ENCODE peak calls at places on chromosomes 12 and 14, in six cellular contexts. X is HCT116, W is OCI-LY7, P is MM.1S, S is GM23248, T is PC-3. N is an unnamed sample. For H3K9me2, the result is how much of the 10 kb centered on the place peaks cover.

GRCh38 chr12:51374346-51374745 is 16.9 kb downstream of the GALNT6 start:
- DNase-seq in X (no peak), W (no peak), P (no peak), S (no peak), T (no peak), N (no peak)

GRCh38 chr14:54207991-54208520 is 188.8 kb upstream of the CDKN3 start:
- DNase-seq in X (no peak), W (no peak), P (no peak), S (no peak), T (no peak), N (no peak)

GRCh38 chr12:65779091-65779642 is 45.1 kb upstream of the HMGA2 start:
- DNase-seq in X (peak), W (no peak), P (no peak), S (peak), T (peak), N (no peak)

GRCh38 chr12:93149228-93149627 is 220.1 kb upstream of the EEA1 start:
- DNase-seq in X (no peak), W (no peak), P (no peak), S (no peak), T (no peak), N (no peak)

GRCh38 chr12:118617922-118618450 is 241.6 kb downstream of the SUDS3 start:
- DNase-seq in X (no peak), W (no peak), P (no peak), S (no peak), T (no peak), N (no peak)

GRCh38 chr14:104530651-104531050 is 48.9 kb upstream of the C14orf180 start:
- DNase-seq in X (no peak), W (no peak), P (no peak), S (no peak), T (no peak), N (no peak)

GRCh38 chr12:6891637-6892036 is 13.0 kb upstream of the LRRC23 start:
- DNase-seq in X (no peak), W (no peak), P (no peak), S (no peak), T (no peak), N (no peak)

GRCh38 chr14:50762001-50762930 is 68.7 kb downstream of the NIN start:
- DNase-seq in X (no peak), W (no peak), P (no peak), S (peak), T (peak), N (no peak)

GRCh38 chr14:93115920-93116675 is at the start of gene ITPK1:
- DNase-seq in X (no peak), W (peak), P (peak), S (peak), T (peak), N (peak)

GRCh38 chr12:25796523-25797000 is 161.9 kb upstream of the RASSF8 start:
- DNase-seq in X (no peak), W (no peak), P (peak), S (no peak), T (peak), N (no peak)

GRCh38 chr14:104634031-104634760 is 29.6 kb upstream of the TMEM179 start:
- DNase-seq in X (no peak), W (no peak), P (no peak), S (no peak), T (no peak), N (no peak)

GRCh38 chr14:61889914-61890351 is 127.7 kb downstream of the SNAPC1 start:
- DNase-seq in X (no peak), W (peak), P (peak), S (no peak), T (no peak), N (peak)

GRCh38 chr12:47832263-47832933 is 12.7 kb upstream of the HDAC7 start:
- DNase-seq in X (no peak), W (peak), P (no peak), S (no peak), T (no peak), N (peak)

GRCh38 chr12:99712281-99712680 is 64.7 kb downstream of the GARIN6 start:
- DNase-seq in X (no peak), W (no peak), P (no peak), S (no peak), T (no peak), N (no peak)

GRCh38 chr12:39239484-39240143 is 203.3 kb downstream of the KIF21A start:
- DNase-seq in X (no peak), W (no peak), P (no peak), S (no peak), T (peak), N (no peak)

GRCh38 chr14:85195872-85196477 is 334.0 kb upstream of the FLRT2 start:
- DNase-seq in X (no peak), W (peak), P (no peak), S (peak), T (peak), N (peak)

GRCh38 chr12:10147714-10148403 is 17.9 kb upstream of the CLEC7A start:
- DNase-seq in X (no peak), W (no peak), P (peak), S (no peak), T (no peak), N (no peak)

GRCh38 chr12:95351745-95352144 is 122.2 kb upstream of the METAP2 start:
- DNase-seq in X (no peak), W (no peak), P (no peak), S (peak), T (no peak), N (no peak)

GRCh38 chr12:58148405-58148804 is 207.0 kb downstream of the ATP23 start:
- DNase-seq in X (peak), W (no peak), P (no peak), S (peak), T (peak), N (no peak)

GRCh38 chr12:27751386-27752047 is 28.5 kb upstream of the KLHL42 start:
- DNase-seq in X (peak), W (peak), P (no peak), S (no peak), T (peak), N (no peak)

GRCh38 chr14:74917200-74917543 is 5.9 kb downstream of the RPS6KL1 start:
- DNase-seq in X (no peak), W (no peak), P (no peak), S (no peak), T (no peak), N (no peak)

GRCh38 chr14:77092676-77093075 is 5.4 kb upstream of the CIPC start:
- DNase-seq in X (no peak), W (no peak), P (no peak), S (no peak), T (no peak), N (no peak)

GRCh38 chr14:96173646-96174475 is 30.8 kb upstream of the BDKRB2 start:
- DNase-seq in X (no peak), W (no peak), P (no peak), S (no peak), T (no peak), N (no peak)

GRCh38 chr12:53182836-53183235 is 2.1 kb upstream of the CSAD start:
- DNase-seq in X (no peak), W (no peak), P (no peak), S (peak), T (peak), N (no peak)

GRCh38 chr12:28313631-28314030 is 123.4 kb downstream of the CCDC91 start:
- DNase-seq in X (no peak), W (no peak), P (no peak), S (peak), T (peak), N (no peak)

GRCh38 chr12:24719293-24719721 is 229.6 kb downstream of the BCAT1 start:
- DNase-seq in X (no peak), W (no peak), P (no peak), S (peak), T (no peak), N (no peak)

GRCh38 chr12:45490232-45490881 is 239.1 kb upstream of the ARID2 start:
- DNase-seq in X (no peak), W (no peak), P (no peak), S (no peak), T (peak), N (no peak)

GRCh38 chr12:71472441-71472911 is 32.9 kb downstream of the LGR5 start:
- DNase-seq in X (no peak), W (no peak), P (no peak), S (peak), T (no peak), N (no peak)

GRCh38 chr12:119208626-119209061 is 29.9 kb downstream of the HSPB8 start:
- DNase-seq in X (no peak), W (no peak), P (no peak), S (peak), T (peak), N (no peak)

DNA sequence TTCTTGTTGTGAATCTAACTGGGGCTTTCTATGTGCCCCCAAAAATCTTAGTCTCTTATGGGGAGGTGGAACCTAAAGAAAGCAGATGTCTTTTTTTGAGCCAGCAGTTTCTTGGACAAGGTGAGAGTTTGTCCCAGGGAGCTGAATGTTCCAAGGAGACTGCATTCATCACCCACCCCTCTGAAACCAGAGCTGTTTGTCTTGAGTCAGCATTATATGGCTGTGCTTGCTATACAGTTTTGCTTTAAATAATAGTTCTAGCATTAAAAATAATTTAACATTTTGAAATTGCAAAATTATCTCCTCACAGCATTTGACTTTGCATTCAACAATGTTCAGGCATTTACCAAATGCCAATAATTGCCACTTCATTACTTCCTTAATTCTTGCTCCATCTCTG is 813.3 kb downstream of the BCL11B start:
- DNase-seq in X (no peak), W (no peak), P (no peak), S (no peak), T (no peak), N (no peak)
- H3K9me2 ChIP-seq in X (under half), W (under half), P (under half), S (under half), T (under half), N (under half)

GRCh38 chr12:124007810-124008570 is 35.0 kb downstream of the ZNF664 start:
- DNase-seq in X (no peak), W (no peak), P (no peak), S (peak), T (no peak), N (no peak)
- H3K4me2 ChIP-seq in X (no peak), W (no peak), P (no peak), S (no peak), T (no peak), N (no peak)

GRCh38 chr14:94379291-94380224 is 8.8 kb downstream of the SERPINA1 start:
- DNase-seq in X (no peak), W (no peak), P (no peak), S (peak), T (no peak), N (no peak)

GRCh38 chr14:94380225-94381148 is 7.9 kb downstream of the SERPINA1 start:
- DNase-seq in X (no peak), W (no peak), P (no peak), S (no peak), T (no peak), N (no peak)

GRCh38 chr14:94382684-94383663 is 5.4 kb downstream of the SERPINA1 start:
- DNase-seq in X (no peak), W (no peak), P (no peak), S (no peak), T (no peak), N (no peak)

GRCh38 chr14:94382099-94382498 is 6.3 kb downstream of the SERPINA1 start:
- DNase-seq in X (no peak), W (no peak), P (no peak), S (no peak), T (no peak), N (no peak)

GRCh38 chr14:94381149-94382030 is 7.0 kb downstream of the SERPINA1 start:
- DNase-seq in X (no peak), W (no peak), P (no peak), S (no peak), T (no peak), N (no peak)
- H3K9me2 ChIP-seq in X (under half), W (under half), P (under half), S (under half), T (under half), N (under half)

GRCh38 chr14:73290279-73290678 is 53.0 kb downstream of the PAPLN start:
- DNase-seq in X (no peak), W (no peak), P (no peak), S (no peak), T (no peak), N (no peak)

GRCh38 chr14:73289729-73290128 is 52.4 kb downstream of the PAPLN start:
- DNase-seq in X (no peak), W (no peak), P (no peak), S (peak), T (no peak), N (no peak)

GRCh38 chr14:73289308-73289707 is 52.0 kb downstream of the PAPLN start:
- DNase-seq in X (no peak), W (no peak), P (no peak), S (no peak), T (no peak), N (no peak)

GRCh38 chr14:73293782-73294781 is 56.8 kb downstream of the PAPLN start:
- DNase-seq in X (no peak), W (no peak), P (no peak), S (no peak), T (peak), N (no peak)

DNA sequence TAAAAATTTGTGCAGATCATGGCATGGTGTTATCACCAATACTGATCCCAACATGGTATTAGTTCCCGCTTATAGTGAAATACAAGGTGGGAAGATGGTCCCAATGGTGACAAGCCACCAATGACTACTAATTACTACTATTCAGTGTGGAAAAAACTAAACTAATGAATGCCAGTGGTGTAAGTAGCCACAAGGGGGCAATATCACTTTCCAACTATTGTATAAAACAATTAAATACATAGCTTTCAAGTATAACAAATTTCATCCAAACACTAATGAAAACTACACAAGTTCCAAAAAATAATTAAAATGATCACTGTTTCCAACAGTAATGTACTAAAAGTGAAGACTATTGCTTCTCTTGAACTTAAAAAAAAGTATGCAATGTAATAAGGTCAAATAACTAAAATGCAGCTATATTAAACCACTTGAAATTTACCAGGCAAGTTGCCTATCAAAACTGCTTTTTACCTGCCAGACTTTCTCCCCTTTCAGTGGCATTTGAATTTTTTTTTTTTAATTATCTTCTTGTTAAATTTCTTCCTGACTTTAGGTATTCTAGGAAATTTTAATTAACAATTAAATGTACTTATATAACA is 58.0 kb downstream of the PAPLN start:
- DNase-seq in X (peak), W (peak), P (peak), S (peak), T (peak), N (peak)
- H3K4me2 ChIP-seq in X (no peak), W (no peak), P (no peak), S (no peak), T (no peak), N (no peak)

GRCh38 chr12:108117163-108117849 is 11.8 kb upstream of the WSCD2 start:
- DNase-seq in X (no peak), W (no peak), P (no peak), S (no peak), T (no peak), N (peak)
- H3K9me2 ChIP-seq in X (under half), W (under half), P (under half), S (under half), T (under half), N (under half)

GRCh38 chr12:89576572-89577220 is 50.8 kb upstream of the POC1B start:
- DNase-seq in X (no peak), W (no peak), P (no peak), S (no peak), T (no peak), N (no peak)

GRCh38 chr12:89573081-89573810 is 47.4 kb upstream of the POC1B start:
- DNase-seq in X (no peak), W (no peak), P (no peak), S (peak), T (no peak), N (no peak)

GRCh38 chr12:89571481-89572190 is 45.8 kb upstream of the POC1B start:
- DNase-seq in X (no peak), W (no peak), P (no peak), S (peak), T (no peak), N (no peak)

GRCh38 chr12:89575405-89575804 is 49.6 kb upstream of the POC1B start:
- DNase-seq in X (no peak), W (no peak), P (no peak), S (peak), T (no peak), N (no peak)

DNA sequence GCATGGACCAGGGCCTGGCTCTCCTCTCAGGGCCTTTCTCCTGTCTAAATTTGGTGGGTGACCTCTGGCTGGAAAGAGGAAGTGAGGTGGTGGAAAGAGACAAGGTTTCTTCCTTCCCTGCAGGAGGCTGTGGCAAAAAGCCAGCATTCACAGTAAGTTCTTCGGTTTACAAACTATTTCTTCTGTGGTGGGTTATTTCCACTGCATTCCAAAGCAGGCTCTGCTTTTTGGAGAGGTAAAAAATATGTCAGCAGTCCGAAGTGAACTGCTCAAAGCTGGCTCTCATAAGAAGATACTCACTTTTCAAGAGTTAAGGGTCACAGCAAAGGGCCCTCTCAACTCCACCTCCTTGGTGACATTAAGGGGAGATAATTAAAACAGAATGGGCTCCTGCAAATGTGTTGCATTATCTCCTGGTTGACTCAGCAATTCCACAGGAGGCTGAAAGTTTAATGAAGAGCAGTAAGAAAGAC is 48.9 kb upstream of the POC1B start:
- DNase-seq in X (no peak), W (peak), P (no peak), S (peak), T (no peak), N (no peak)
- H3K4me2 ChIP-seq in X (no peak), W (no peak), P (no peak), S (peak), T (no peak), N (no peak)

GRCh38 chr14:22230517-22230916 is 358.5 kb downstream of the DAD1 start:
- DNase-seq in X (no peak), W (no peak), P (no peak), S (no peak), T (no peak), N (no peak)
- H3K9me2 ChIP-seq in X (under half), W (under half), P (under half), S (under half), T (under half), N (under half)

GRCh38 chr12:54240971-54241588 is 38.8 kb downstream of the CBX5 start:
- DNase-seq in X (no peak), W (no peak), P (no peak), S (no peak), T (no peak), N (no peak)
- H3K4me2 ChIP-seq in X (no peak), W (no peak), P (no peak), S (no peak), T (no peak), N (no peak)

N was measured in Karpas-422.